ENCODE peak calls at places on chromosomes 11 and 22, in eight cellular contexts. One of them, this sample, is unnamed. For H3K4me1 and H3K36me3, the result is how much of the 10 kb centered on the place peaks cover.

GRCh38 chr11:117458275-117459120 is 130.8 kb downstream of the CEP164 start:
- DNase-seq in OCI-LY7: no peak
- DNase-seq in breast epithelium: no peak
- DNase-seq in HCT116: no peak
- DNase-seq in lower lobe of right lung: no peak
- DNase-seq in mucosa of descending colon: no peak
- DNase-seq in mammary epithelial cell: peak
- DNase-seq in astrocyte: no peak
- DNase-seq in this sample: no peak

GRCh38 chr11:134543144-134544044 is 131.4 kb upstream of the B3GAT1 start:
- DNase-seq in mucosa of descending colon: no peak
- DNase-seq in OCI-LY7: no peak
- DNase-seq in lower lobe of right lung: no peak
- DNase-seq in astrocyte: no peak
- DNase-seq in mammary epithelial cell: no peak
- DNase-seq in breast epithelium: no peak
- DNase-seq in HCT116: no peak
- DNase-seq in this sample: no peak

GRCh38 chr11:127338380-127339259 is 338.1 kb upstream of the KIRREL3 start:
- DNase-seq in mammary epithelial cell: no peak
- DNase-seq in astrocyte: no peak
- DNase-seq in breast epithelium: no peak
- DNase-seq in mucosa of descending colon: no peak
- DNase-seq in OCI-LY7: no peak
- DNase-seq in HCT116: no peak
- DNase-seq in lower lobe of right lung: no peak
- DNase-seq in this sample: no peak

GRCh38 chr22:42365337-42365865 is 66.8 kb downstream of the NFAM1 start:
- DNase-seq in astrocyte: no peak
- DNase-seq in breast epithelium: no peak
- DNase-seq in HCT116: no peak
- DNase-seq in lower lobe of right lung: no peak
- DNase-seq in mammary epithelial cell: no peak
- DNase-seq in mucosa of descending colon: no peak
- DNase-seq in OCI-LY7: no peak
- DNase-seq in this sample: no peak

GRCh38 chr11:131871061-131871460 is 500.6 kb downstream of the NTM start:
- DNase-seq in astrocyte: no peak
- DNase-seq in lower lobe of right lung: no peak
- DNase-seq in HCT116: no peak
- DNase-seq in OCI-LY7: no peak
- DNase-seq in mammary epithelial cell: no peak
- DNase-seq in mucosa of descending colon: no peak
- DNase-seq in breast epithelium: no peak
- DNase-seq in this sample: no peak

GRCh38 chr22:20422965-20423635 is 14.5 kb downstream of the SCARF2 start:
- DNase-seq in OCI-LY7: no peak
- DNase-seq in mammary epithelial cell: no peak
- DNase-seq in HCT116: no peak
- DNase-seq in astrocyte: no peak
- DNase-seq in mucosa of descending colon: no peak
- DNase-seq in breast epithelium: no peak
- DNase-seq in lower lobe of right lung: peak
- DNase-seq in this sample: no peak

GRCh38 chr11:110410638-110411037 is 19.1 kb upstream of the FDX1 start:
- DNase-seq in OCI-LY7: no peak
- DNase-seq in mucosa of descending colon: no peak
- DNase-seq in HCT116: no peak
- DNase-seq in mammary epithelial cell: no peak
- DNase-seq in breast epithelium: no peak
- DNase-seq in lower lobe of right lung: no peak
- DNase-seq in astrocyte: no peak
- DNase-seq in this sample: no peak

GRCh38 chr11:126210871-126211235 is 597 bp downstream of the RPUSD4 start:
- DNase-seq in lower lobe of right lung: no peak
- DNase-seq in breast epithelium: no peak
- DNase-seq in OCI-LY7: no peak
- DNase-seq in mammary epithelial cell: no peak
- DNase-seq in astrocyte: no peak
- DNase-seq in mucosa of descending colon: no peak
- DNase-seq in HCT116: no peak
- DNase-seq in this sample: peak

GRCh38 chr11:72039108-72039850 is 40.6 kb downstream of the IL18BP start:
- DNase-seq in astrocyte: peak
- DNase-seq in mammary epithelial cell: no peak
- DNase-seq in OCI-LY7: peak
- DNase-seq in breast epithelium: no peak
- DNase-seq in lower lobe of right lung: peak
- DNase-seq in mucosa of descending colon: peak
- DNase-seq in HCT116: no peak
- DNase-seq in this sample: peak

GRCh38 chr11:73221996-73222395 is 3.9 kb downstream of the P2RY2 start:
- DNase-seq in mucosa of descending colon: no peak
- DNase-seq in mammary epithelial cell: no peak
- DNase-seq in lower lobe of right lung: peak
- DNase-seq in HCT116: no peak
- DNase-seq in breast epithelium: no peak
- DNase-seq in astrocyte: no peak
- DNase-seq in OCI-LY7: no peak
- DNase-seq in this sample: no peak
- H3K4me1 ChIP-seq in mucosa of descending colon: under half
- H3K4me1 ChIP-seq in mammary epithelial cell: under half
- H3K4me1 ChIP-seq in lower lobe of right lung: under half
- H3K4me1 ChIP-seq in HCT116: under half
- H3K4me1 ChIP-seq in breast epithelium: under half
- H3K4me1 ChIP-seq in astrocyte: under half
- H3K4me1 ChIP-seq in OCI-LY7: under half
- H3K4me1 ChIP-seq in this sample: under half

GRCh38 chr22:22878211-22878570 is 9.4 kb upstream of the IGLL5 start:
- DNase-seq in mucosa of descending colon: no peak
- DNase-seq in breast epithelium: peak
- DNase-seq in astrocyte: no peak
- DNase-seq in lower lobe of right lung: no peak
- DNase-seq in HCT116: no peak
- DNase-seq in OCI-LY7: no peak
- DNase-seq in mammary epithelial cell: no peak
- DNase-seq in this sample: no peak

GRCh38 chr22:22877523-22878210 is 9.9 kb upstream of the IGLL5 start:
- DNase-seq in astrocyte: peak
- DNase-seq in OCI-LY7: peak
- DNase-seq in mucosa of descending colon: peak
- DNase-seq in HCT116: peak
- DNase-seq in lower lobe of right lung: no peak
- DNase-seq in breast epithelium: no peak
- DNase-seq in mammary epithelial cell: peak
- DNase-seq in this sample: no peak

GRCh38 chr22:22879675-22880029 is 8.0 kb upstream of the IGLL5 start:
- DNase-seq in breast epithelium: peak
- DNase-seq in mucosa of descending colon: no peak
- DNase-seq in mammary epithelial cell: no peak
- DNase-seq in lower lobe of right lung: no peak
- DNase-seq in astrocyte: no peak
- DNase-seq in OCI-LY7: no peak
- DNase-seq in HCT116: no peak
- DNase-seq in this sample: no peak

GRCh38 chr22:22880645-22881044 is 7.0 kb upstream of the IGLL5 start:
- DNase-seq in breast epithelium: peak
- DNase-seq in astrocyte: no peak
- DNase-seq in HCT116: no peak
- DNase-seq in mucosa of descending colon: no peak
- DNase-seq in lower lobe of right lung: no peak
- DNase-seq in OCI-LY7: no peak
- DNase-seq in mammary epithelial cell: no peak
- DNase-seq in this sample: no peak

GRCh38 chr22:22878801-22879674 is 8.6 kb upstream of the IGLL5 start:
- DNase-seq in astrocyte: no peak
- DNase-seq in lower lobe of right lung: no peak
- DNase-seq in mammary epithelial cell: no peak
- DNase-seq in HCT116: no peak
- DNase-seq in breast epithelium: peak
- DNase-seq in mucosa of descending colon: no peak
- DNase-seq in OCI-LY7: peak
- DNase-seq in this sample: no peak
- H3K36me3 ChIP-seq in astrocyte: under half
- H3K36me3 ChIP-seq in lower lobe of right lung: under half
- H3K36me3 ChIP-seq in mammary epithelial cell: under half
- H3K36me3 ChIP-seq in HCT116: under half
- H3K36me3 ChIP-seq in breast epithelium: under half
- H3K36me3 ChIP-seq in mucosa of descending colon: under half
- H3K36me3 ChIP-seq in OCI-LY7: under half
- H3K36me3 ChIP-seq in this sample: under half

GRCh38 chr11:124745270-124745834 is 5.6 kb downstream of the NRGN start:
- DNase-seq in lower lobe of right lung: no peak
- DNase-seq in mucosa of descending colon: peak
- DNase-seq in mammary epithelial cell: no peak
- DNase-seq in OCI-LY7: no peak
- DNase-seq in astrocyte: no peak
- DNase-seq in breast epithelium: no peak
- DNase-seq in HCT116: no peak
- DNase-seq in this sample: no peak

GRCh38 chr11:124748100-124748418 is 4.0 kb downstream of the VSIG2 start:
- DNase-seq in astrocyte: no peak
- DNase-seq in HCT116: no peak
- DNase-seq in lower lobe of right lung: no peak
- DNase-seq in breast epithelium: no peak
- DNase-seq in OCI-LY7: no peak
- DNase-seq in mucosa of descending colon: no peak
- DNase-seq in mammary epithelial cell: no peak
- DNase-seq in this sample: no peak

GRCh38 chr11:124745835-124746620 is 6.0 kb downstream of the VSIG2 start:
- DNase-seq in astrocyte: no peak
- DNase-seq in OCI-LY7: peak
- DNase-seq in HCT116: no peak
- DNase-seq in mammary epithelial cell: no peak
- DNase-seq in breast epithelium: no peak
- DNase-seq in mucosa of descending colon: peak
- DNase-seq in lower lobe of right lung: no peak
- DNase-seq in this sample: no peak

GRCh38 chr11:124747406-124748099 is 4.5 kb downstream of the VSIG2 start:
- DNase-seq in breast epithelium: no peak
- DNase-seq in astrocyte: no peak
- DNase-seq in mucosa of descending colon: no peak
- DNase-seq in lower lobe of right lung: no peak
- DNase-seq in OCI-LY7: no peak
- DNase-seq in HCT116: no peak
- DNase-seq in mammary epithelial cell: no peak
- DNase-seq in this sample: no peak

DNA sequence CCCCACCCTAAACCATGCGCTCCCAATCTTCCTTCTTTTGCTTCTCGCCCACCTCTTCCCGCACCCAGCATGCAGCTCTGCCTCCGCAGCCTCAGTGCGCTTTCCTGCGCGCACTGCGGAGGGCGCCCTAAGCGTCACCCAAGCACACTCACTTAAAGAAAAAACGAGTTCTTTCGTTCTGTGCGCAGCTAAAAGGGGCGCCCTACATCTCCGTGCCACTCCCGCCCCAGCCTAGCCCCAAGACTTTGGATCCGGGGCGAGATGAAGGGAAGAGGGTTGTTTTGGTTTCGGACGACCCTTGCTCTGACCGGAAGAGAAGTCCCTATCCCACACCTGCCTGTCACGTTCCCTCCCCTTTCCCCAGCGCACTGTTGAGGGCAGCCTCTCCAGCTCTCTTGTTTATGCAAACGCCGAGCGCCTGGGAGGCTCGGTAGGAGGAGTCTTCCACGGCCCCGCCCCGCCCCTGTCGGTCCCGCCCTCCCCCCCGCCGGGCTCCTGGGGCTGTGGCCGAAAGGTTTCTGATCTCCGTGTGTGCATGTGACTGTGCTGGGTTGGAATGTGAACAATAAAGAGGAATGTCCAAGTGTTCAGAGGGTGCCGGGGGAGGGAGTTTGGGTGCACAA is 5.3 kb downstream of the VSIG2 start:
- DNase-seq in OCI-LY7: peak
- DNase-seq in mucosa of descending colon: peak
- DNase-seq in mammary epithelial cell: peak
- DNase-seq in lower lobe of right lung: peak
- DNase-seq in HCT116: peak
- DNase-seq in breast epithelium: peak
- DNase-seq in astrocyte: peak
- DNase-seq in this sample: peak
- TF ChIP-seq CTCF in OCI-LY7: peak
- TF ChIP-seq CTCF in mucosa of descending colon: peak
- TF ChIP-seq CTCF in mammary epithelial cell: peak
- TF ChIP-seq CTCF in lower lobe of right lung: peak
- TF ChIP-seq CTCF in HCT116: peak
- TF ChIP-seq CTCF in breast epithelium: peak
- TF ChIP-seq CTCF in astrocyte: peak
- TF ChIP-seq CTCF in this sample: peak

DNA sequence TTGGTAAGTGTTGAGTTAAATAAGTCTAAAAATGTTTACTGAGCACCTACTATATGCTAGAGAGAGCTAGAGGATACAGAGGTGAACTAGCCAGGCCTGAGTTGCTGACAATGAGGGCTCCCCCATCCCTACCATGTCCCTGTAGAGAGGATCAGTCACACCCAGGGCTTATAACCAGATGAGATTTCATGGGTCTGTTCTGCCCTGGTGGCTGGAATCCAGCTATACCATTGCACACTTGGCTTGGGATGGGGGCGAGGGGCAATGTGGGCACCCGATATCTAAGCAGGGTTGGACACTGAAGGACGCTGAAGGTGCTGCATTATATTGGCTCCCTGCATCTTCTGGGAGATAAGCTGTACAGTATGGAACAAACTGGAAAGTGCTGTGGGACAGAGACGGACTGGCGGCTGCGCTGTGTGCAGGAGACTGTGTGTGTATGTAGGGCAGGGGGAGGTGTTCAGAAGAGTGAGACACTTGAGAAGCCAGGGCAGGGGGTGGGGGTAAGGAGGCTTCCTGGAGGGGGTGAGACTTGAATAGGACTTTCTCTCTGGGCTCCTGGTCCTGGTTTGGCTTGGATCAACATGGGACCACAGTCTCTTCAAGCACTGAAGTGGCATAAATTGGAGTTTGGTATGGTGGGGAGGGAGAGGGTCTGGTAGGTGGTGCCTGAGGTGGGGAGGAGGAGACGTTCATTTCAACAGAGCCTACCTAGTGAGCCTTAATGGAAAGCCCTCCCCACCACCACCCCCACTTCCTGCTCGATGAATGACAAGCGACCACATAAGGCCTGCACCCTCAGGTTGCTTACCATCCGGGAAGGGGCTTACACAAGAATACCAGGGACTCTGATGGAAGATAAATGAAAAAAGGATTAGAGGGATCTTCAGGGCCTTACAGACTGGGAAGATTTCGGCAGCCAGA is 1.8 kb downstream of the CD82 start:
- DNase-seq in HCT116: no peak
- DNase-seq in lower lobe of right lung: no peak
- DNase-seq in astrocyte: no peak
- DNase-seq in mammary epithelial cell: no peak
- DNase-seq in mucosa of descending colon: no peak
- DNase-seq in breast epithelium: no peak
- DNase-seq in OCI-LY7: no peak
- DNase-seq in this sample: no peak
- H3K4me1 ChIP-seq in HCT116: under half
- H3K4me1 ChIP-seq in lower lobe of right lung: half or more
- H3K4me1 ChIP-seq in astrocyte: half or more
- H3K4me1 ChIP-seq in mammary epithelial cell: half or more
- H3K4me1 ChIP-seq in mucosa of descending colon: under half
- H3K4me1 ChIP-seq in breast epithelium: under half
- H3K4me1 ChIP-seq in OCI-LY7: under half
- H3K4me1 ChIP-seq in this sample: under half